ENCODE peak calls at places on chromosomes 13 and 19, in four cellular contexts. One of them, this sample, is unnamed.

GRCh38 chr19:46648070-46648960 is 12.3 kb upstream of the GNG8 start:
- DNase-seq in H1: no peak
- DNase-seq in SK-N-SH: no peak
- DNase-seq in GM12878: no peak
- DNase-seq in this sample: no peak

GRCh38 chr13:47962237-47962636 is 38.8 kb downstream of the SUCLA2 start:
- DNase-seq in H1: no peak
- DNase-seq in SK-N-SH: no peak
- DNase-seq in GM12878: no peak
- DNase-seq in this sample: no peak

GRCh38 chr19:35204799-35205732 is 23.5 kb downstream of the FAM187B start:
- DNase-seq in H1: no peak
- DNase-seq in SK-N-SH: no peak
- DNase-seq in GM12878: peak; percentile 87
- DNase-seq in this sample: no peak

GRCh38 chr19:5624154-5624663 is 1.3 kb downstream of the SAFB start:
- DNase-seq in H1: peak; percentile 45
- DNase-seq in SK-N-SH: peak; percentile 35
- DNase-seq in GM12878: no peak
- DNase-seq in this sample: peak; percentile 28

GRCh38 chr13:93805736-93806135 is 579.1 kb downstream of the GPC6 start:
- DNase-seq in H1: no peak
- DNase-seq in SK-N-SH: no peak
- DNase-seq in GM12878: no peak
- DNase-seq in this sample: no peak

GRCh38 chr13:62626771-62627170 is 1211.1 kb upstream of the PCDH20 start:
- DNase-seq in H1: peak; percentile 86
- DNase-seq in SK-N-SH: no peak
- DNase-seq in GM12878: no peak
- DNase-seq in this sample: no peak

GRCh38 chr19:47405197-47405550 is 14.2 kb downstream of the MEIS3 start:
- DNase-seq in H1: no peak
- DNase-seq in SK-N-SH: no peak
- DNase-seq in GM12878: no peak
- DNase-seq in this sample: no peak

GRCh38 chr13:67223024-67223423 is 7.1 kb downstream of the PCDH9 start:
- DNase-seq in H1: no peak
- DNase-seq in SK-N-SH: no peak
- DNase-seq in GM12878: no peak
- DNase-seq in this sample: no peak

GRCh38 chr13:99433543-99434075 is 67.7 kb upstream of the TM9SF2 start:
- DNase-seq in H1: no peak
- DNase-seq in SK-N-SH: no peak
- DNase-seq in GM12878: no peak
- DNase-seq in this sample: no peak

GRCh38 chr19:10044390-10044789 is 31.1 kb downstream of the RDH8 start:
- DNase-seq in H1: no peak
- DNase-seq in SK-N-SH: no peak
- DNase-seq in GM12878: no peak
- DNase-seq in this sample: no peak

GRCh38 chr13:95243207-95243606 is 58.0 kb downstream of the ABCC4 start:
- DNase-seq in H1: no peak
- DNase-seq in SK-N-SH: no peak
- DNase-seq in GM12878: no peak
- DNase-seq in this sample: no peak

GRCh38 chr19:37466277-37466797 is 907 bp downstream of the ZNF569 start:
- DNase-seq in H1: peak; percentile 41
- DNase-seq in SK-N-SH: no peak
- DNase-seq in GM12878: peak; percentile 9
- DNase-seq in this sample: no peak

GRCh38 chr19:30906871-30907270 is 442.4 kb downstream of the TSHZ3 start:
- DNase-seq in H1: no peak
- DNase-seq in SK-N-SH: no peak
- DNase-seq in GM12878: no peak
- DNase-seq in this sample: no peak

GRCh38 chr13:34867590-34867989 is 74.5 kb upstream of the NBEA start:
- DNase-seq in H1: no peak
- DNase-seq in SK-N-SH: no peak
- DNase-seq in GM12878: peak; percentile 3
- DNase-seq in this sample: no peak

GRCh38 chr13:25971499-25972145 is 80.2 kb downstream of the SHISA2 start:
- DNase-seq in H1: no peak
- DNase-seq in SK-N-SH: no peak
- DNase-seq in GM12878: no peak
- DNase-seq in this sample: no peak

GRCh38 chr19:33876192-33876591 is 79.5 kb downstream of the KCTD15 start:
- DNase-seq in H1: no peak
- DNase-seq in SK-N-SH: no peak
- DNase-seq in GM12878: no peak
- DNase-seq in this sample: no peak

GRCh38 chr13:27139565-27139964 is 32.0 kb downstream of the USP12 start:
- DNase-seq in H1: no peak
- DNase-seq in SK-N-SH: no peak
- DNase-seq in GM12878: no peak
- DNase-seq in this sample: no peak

GRCh38 chr13:80945328-80945727 is 604.4 kb upstream of the SPRY2 start:
- DNase-seq in H1: no peak
- DNase-seq in SK-N-SH: peak; percentile 12
- DNase-seq in GM12878: no peak
- DNase-seq in this sample: no peak

GRCh38 chr13:99380921-99381645 is 73.9 kb upstream of the GPR183 start:
- DNase-seq in H1: peak; percentile 19
- DNase-seq in SK-N-SH: no peak
- DNase-seq in GM12878: peak; percentile 82
- DNase-seq in this sample: no peak

GRCh38 chr13:43981091-43981490 is 101.4 kb downstream of the LACC1 start:
- DNase-seq in H1: peak; percentile 72
- DNase-seq in SK-N-SH: peak; percentile 11
- DNase-seq in GM12878: no peak
- DNase-seq in this sample: no peak

GRCh38 chr13:36207672-36208071 is 6.7 kb downstream of the SOHLH2 start:
- DNase-seq in H1: no peak
- DNase-seq in SK-N-SH: no peak
- DNase-seq in GM12878: no peak
- DNase-seq in this sample: no peak

GRCh38 chr19:869245-870177 is 10.0 kb downstream of the CFD start:
- DNase-seq in H1: no peak
- DNase-seq in SK-N-SH: no peak
- DNase-seq in GM12878: no peak
- DNase-seq in this sample: no peak

GRCh38 chr19:39405930-39406655 is 554 bp upstream of the ZFP36 start:
- DNase-seq in H1: peak; percentile 83
- DNase-seq in SK-N-SH: no peak
- DNase-seq in GM12878: no peak
- DNase-seq in this sample: no peak

GRCh38 chr13:44347905-44348304 is 25.7 kb upstream of the SERP2 start:
- DNase-seq in H1: no peak
- DNase-seq in SK-N-SH: peak; percentile 39
- DNase-seq in GM12878: no peak
- DNase-seq in this sample: no peak

DNA sequence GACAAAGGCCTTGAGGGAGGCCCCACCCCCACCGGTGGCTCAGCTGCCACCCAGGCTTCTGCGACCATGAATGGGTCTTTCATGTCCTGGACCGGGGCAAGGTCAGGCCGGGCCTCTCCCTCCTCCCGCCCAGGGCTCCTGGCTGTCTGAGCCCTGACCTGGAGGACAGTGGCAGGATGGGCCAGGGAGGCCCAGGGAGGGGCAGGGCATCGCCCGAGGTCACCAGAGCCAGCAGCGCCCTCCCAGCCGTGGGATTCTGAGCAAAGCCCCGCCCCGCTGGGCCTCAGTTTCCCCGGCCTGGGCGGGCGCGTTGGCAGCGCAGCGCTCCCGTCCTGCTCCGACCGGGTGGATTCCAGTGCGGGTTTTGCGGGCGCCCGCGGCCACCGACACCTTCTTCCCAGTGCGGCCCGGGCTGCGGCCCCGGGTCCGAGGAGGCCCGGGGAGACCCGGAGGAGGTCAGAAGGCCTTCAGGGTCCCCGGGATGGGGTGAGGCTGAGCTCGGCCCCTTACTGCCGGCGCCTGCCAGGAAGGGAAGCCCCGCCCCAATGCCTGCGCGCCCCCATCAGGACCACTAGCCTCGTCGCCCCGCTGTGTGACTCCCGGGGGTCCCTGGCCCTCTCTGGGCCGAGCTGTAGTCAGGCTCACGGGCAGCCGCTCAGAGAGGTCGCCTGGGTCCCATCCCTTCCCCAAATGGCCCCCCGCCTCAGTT is 24.6 kb upstream of the SEMA6B start:
- DNase-seq in H1: peak; percentile 95
- DNase-seq in SK-N-SH: peak; percentile 87
- DNase-seq in GM12878: no peak
- DNase-seq in this sample: peak; percentile 61
- TF ChIP-seq JUND in H1: no peak
- TF ChIP-seq JUND in SK-N-SH: no peak
- TF ChIP-seq JUND in GM12878: no peak
- TF ChIP-seq JUND in this sample: no peak

GRCh38 chr13:46181799-46182490 is at the start of gene LCP1:
- DNase-seq in H1: no peak
- DNase-seq in SK-N-SH: no peak
- DNase-seq in GM12878: peak; percentile 97
- DNase-seq in this sample: no peak
- TF ChIP-seq JUND in H1: no peak
- TF ChIP-seq JUND in SK-N-SH: no peak
- TF ChIP-seq JUND in GM12878: no peak
- TF ChIP-seq JUND in this sample: no peak

GRCh38 chr19:48644839-48645651 is 942 bp downstream of the CA11 start:
- DNase-seq in H1: peak; percentile 81
- DNase-seq in SK-N-SH: peak; percentile 80
- DNase-seq in GM12878: no peak
- DNase-seq in this sample: peak; percentile 67
- TF ChIP-seq JUND in H1: no peak
- TF ChIP-seq JUND in SK-N-SH: no peak
- TF ChIP-seq JUND in GM12878: no peak
- TF ChIP-seq JUND in this sample: no peak

DNA sequence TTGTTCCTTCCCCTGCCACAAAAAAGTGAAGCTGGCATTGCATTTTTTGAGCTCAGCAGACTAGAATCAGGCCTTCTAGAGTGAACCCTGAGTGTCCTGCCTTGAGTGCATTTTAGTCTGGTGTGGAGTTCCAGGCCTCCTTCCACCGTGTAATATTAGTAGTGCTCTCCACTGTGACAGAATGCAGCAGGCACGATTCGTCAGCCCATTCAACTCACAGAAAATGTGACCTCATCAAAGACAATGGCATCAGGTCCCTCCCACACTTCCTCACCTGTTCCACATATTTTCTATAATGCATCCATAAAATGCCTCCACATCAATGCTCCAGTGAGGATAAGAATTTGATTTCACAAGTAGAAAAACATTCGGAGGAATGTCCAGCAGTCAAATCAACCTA is 227.6 kb downstream of the FGF9 start:
- DNase-seq in H1: no peak
- DNase-seq in SK-N-SH: no peak
- DNase-seq in GM12878: no peak
- DNase-seq in this sample: no peak
- TF ChIP-seq JUND in H1: no peak
- TF ChIP-seq JUND in SK-N-SH: no peak
- TF ChIP-seq JUND in GM12878: no peak
- TF ChIP-seq JUND in this sample: no peak

DNA sequence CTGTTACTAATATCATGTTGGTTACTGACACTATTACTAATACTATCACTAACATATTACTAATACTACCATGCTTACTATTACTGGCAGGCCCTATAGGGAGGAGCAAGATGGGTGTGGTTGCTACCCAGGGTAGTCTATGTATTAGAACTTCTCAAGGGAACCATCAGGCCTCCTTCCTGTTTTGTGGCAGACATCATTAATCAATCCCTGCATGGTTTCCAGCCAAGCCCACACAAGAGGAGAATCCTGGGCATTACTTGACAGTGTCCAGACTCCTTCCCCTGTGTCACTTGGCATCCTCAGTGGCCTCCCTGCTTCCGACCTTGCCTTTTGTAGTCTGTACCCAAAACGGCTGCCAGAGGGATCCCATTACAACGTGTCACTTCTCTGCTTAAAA is 8.9 kb downstream of the HAS1 start:
- DNase-seq in H1: no peak
- DNase-seq in SK-N-SH: no peak
- DNase-seq in GM12878: no peak
- DNase-seq in this sample: no peak
- TF ChIP-seq JUND in H1: no peak
- TF ChIP-seq JUND in SK-N-SH: no peak
- TF ChIP-seq JUND in GM12878: no peak
- TF ChIP-seq JUND in this sample: no peak

GRCh38 chr13:85287528-85287927 is 511.7 kb downstream of the SLITRK6 start:
- DNase-seq in H1: no peak
- DNase-seq in SK-N-SH: no peak
- DNase-seq in GM12878: no peak
- DNase-seq in this sample: no peak

GRCh38 chr13:85286081-85286480 is 513.1 kb downstream of the SLITRK6 start:
- DNase-seq in H1: no peak
- DNase-seq in SK-N-SH: no peak
- DNase-seq in GM12878: no peak
- DNase-seq in this sample: no peak

GRCh38 chr13:85283408-85283807 is 515.8 kb downstream of the SLITRK6 start:
- DNase-seq in H1: no peak
- DNase-seq in SK-N-SH: no peak
- DNase-seq in GM12878: no peak
- DNase-seq in this sample: no peak

GRCh38 chr13:85278851-85279250 is 520.4 kb downstream of the SLITRK6 start:
- DNase-seq in H1: no peak
- DNase-seq in SK-N-SH: peak; percentile 68
- DNase-seq in GM12878: no peak
- DNase-seq in this sample: no peak

GRCh38 chr13:85284349-85284748 is 514.9 kb downstream of the SLITRK6 start:
- DNase-seq in H1: no peak
- DNase-seq in SK-N-SH: no peak
- DNase-seq in GM12878: no peak
- DNase-seq in this sample: no peak
- TF ChIP-seq JUND in H1: no peak
- TF ChIP-seq JUND in SK-N-SH: no peak
- TF ChIP-seq JUND in GM12878: no peak
- TF ChIP-seq JUND in this sample: no peak

This sample was measured in T47D.